ENCODE peak calls at places on chromosomes 6 and 20, in seven cellular contexts. H is hippocampal formation; I is iPS-NIHi11; P is stimulated activated CD4-positive, alpha-beta T cell treated with anti-CD3 and anti-CD28 coated beads, Interleukin-1b, Interleukin-23, amount 100 ng/mL, for 1 hour; E is hepatocyte; X is MV-4-11; U is stimulated activated naive B cell treated with anti-CD40 and anti-IgM and Interleukin-4, amounts not matched to agents 10 μg/mL and 1 μg/mL and 100 μg/mL, for 72 hours. V is an unnamed sample.

GRCh38 chr6:53827485-53827884 is 32.7 kb downstream of the LRRC1 start:
- DNase-seq in H (no peak), I (no peak), P (no peak), E (no peak), X (no peak), U (no peak), V (no peak)

GRCh38 chr6:155448823-155449789 is 6.5 kb downstream of the NOX3 start:
- DNase-seq in H (no peak), I (no peak), P (no peak), E (no peak), X (no peak), U (no peak), V (no peak)

GRCh38 chr6:158763440-158764187 is 55.6 kb downstream of the EZR start:
- DNase-seq in H (no peak), I (no peak), P (no peak), E (peak; percentile 29), X (no peak), U (no peak), V (no peak)

GRCh38 chr6:169930799-169931198 is 179.4 kb downstream of the ERMARD start:
- DNase-seq in H (no peak), I (peak; percentile 53), P (no peak), E (no peak), X (no peak), U (no peak), V (no peak)

GRCh38 chr20:45998761-45999160 is 9.9 kb upstream of the MMP9 start:
- DNase-seq in H (no peak), I (no peak), P (no peak), E (no peak), X (peak; percentile 83), U (no peak), V (no peak)

GRCh38 chr6:94424692-94425091 is 1005.3 kb upstream of the EPHA7 start:
- DNase-seq in H (no peak), I (no peak), P (no peak), E (no peak), X (no peak), U (no peak), V (no peak)

GRCh38 chr20:32581839-32582658 is 3.1 kb downstream of the NOL4L start:
- DNase-seq in H (no peak), I (no peak), P (no peak), E (peak; percentile 55), X (no peak), U (no peak), V (no peak)

GRCh38 chr6:26305097-26305841 is 59.7 kb upstream of the BTN3A2 start:
- DNase-seq in H (peak; percentile 62), I (no peak), P (no peak), E (peak; percentile 75), X (peak; percentile 83), U (peak; percentile 73), V (peak; percentile 83)

GRCh38 chr6:15957655-15958169 is 171.2 kb upstream of the MYLIP start:
- DNase-seq in H (no peak), I (no peak), P (no peak), E (no peak), X (no peak), U (no peak), V (no peak)

GRCh38 chr20:23092409-23092756 is 6.3 kb upstream of the CD93 start:
- DNase-seq in H (no peak), I (no peak), P (no peak), E (no peak), X (no peak), U (no peak), V (no peak)

GRCh38 chr20:23117738-23118137 is 31.6 kb upstream of the CD93 start:
- DNase-seq in H (no peak), I (no peak), P (no peak), E (no peak), X (no peak), U (no peak), V (no peak)

GRCh38 chr20:62777528-62777830 is 18.8 kb upstream of the MRGBP start:
- DNase-seq in H (no peak), I (no peak), P (no peak), E (no peak), X (no peak), U (no peak), V (no peak)

GRCh38 chr6:170211404-170212025 is 79.4 kb downstream of the DLL1 start:
- DNase-seq in H (no peak), I (no peak), P (no peak), E (no peak), X (no peak), U (no peak), V (no peak)

GRCh38 chr6:3729603-3730344 is 21.7 kb downstream of the PXDC1 start:
- DNase-seq in H (no peak), I (no peak), P (no peak), E (no peak), X (no peak), U (no peak), V (no peak)

GRCh38 chr6:96631248-96631647 is 68.3 kb downstream of the FHL5 start:
- DNase-seq in H (no peak), I (no peak), P (no peak), E (peak; percentile 40), X (no peak), U (no peak), V (no peak)

GRCh38 chr6:63859520-63859919 is 223.9 kb downstream of the PHF3 start:
- DNase-seq in H (no peak), I (no peak), P (no peak), E (no peak), X (peak; percentile 54), U (no peak), V (no peak)

GRCh38 chr6:152068622-152069261 is 261.3 kb downstream of the ESR1 start:
- DNase-seq in H (no peak), I (no peak), P (no peak), E (no peak), X (no peak), U (no peak), V (no peak)

GRCh38 chr6:15077964-15078363 is 167.9 kb upstream of the JARID2 start:
- DNase-seq in H (no peak), I (peak; percentile 88), P (no peak), E (no peak), X (no peak), U (no peak), V (peak; percentile 87)

GRCh38 chr6:76774750-76775396 is 688.4 kb downstream of the HTR1B start:
- DNase-seq in H (no peak), I (no peak), P (no peak), E (peak; percentile 42), X (no peak), U (no peak), V (no peak)

V was measured in WTC11.